ENCODE peak calls at places on chromosomes 5 and 9, in four cellular contexts. B is fibroblast of lung; F is CD8-positive, alpha-beta T cell; X is heart right ventricle. Q is an unnamed sample. For H3K27me3, the result is how much of the 10 kb centered on the place peaks cover.

GRCh38 chr5:136427421-136427820 is 62.1 kb upstream of the TRPC7 start:
- DNase-seq in X (no peak), B (no peak), F (no peak), Q (no peak)

GRCh38 chr5:134113908-134114875 is at the start of gene TCF7:
- DNase-seq in B (peak), X (peak), F (peak), Q (peak)

GRCh38 chr9:83449981-83450380 is 88.2 kb downstream of the FRMD3 start:
- DNase-seq in X (no peak), F (no peak), B (no peak), Q (no peak)

GRCh38 chr5:168291961-168292782 is 727 bp downstream of the WWC1 start:
- DNase-seq in X (no peak), F (no peak), B (peak), Q (no peak)

GRCh38 chr5:170411100-170411499 is 21.9 kb upstream of the KCNMB1 start:
- DNase-seq in F (no peak), X (no peak), B (no peak), Q (no peak)

GRCh38 chr9:82031538-82032280 is 43.1 kb downstream of the SPATA31D1 start:
- DNase-seq in X (peak), B (peak), F (no peak), Q (no peak)

GRCh38 chr9:30362368-30362767 is 2022.1 kb upstream of the ACO1 start:
- DNase-seq in B (no peak), F (no peak), X (no peak), Q (no peak)

GRCh38 chr5:148937830-148938534 is 111.6 kb downstream of the ADRB2 start:
- DNase-seq in X (no peak), F (no peak), B (no peak), Q (no peak)

GRCh38 chr5:138303365-138303764 is 28.2 kb downstream of the CDC25C start:
- DNase-seq in B (peak), X (no peak), F (no peak), Q (no peak)

GRCh38 chr5:154367101-154367500 is 78.7 kb upstream of the SAP30L start:
- DNase-seq in B (peak), F (no peak), X (no peak), Q (no peak)

GRCh38 chr5:59768204-59769040 is 125.1 kb downstream of the PDE4D start:
- DNase-seq in X (peak), F (no peak), B (peak), Q (peak)

GRCh38 chr5:84383816-84384603 is 670 bp downstream of the EDIL3 start:
- DNase-seq in X (no peak), F (no peak), B (peak), Q (no peak)

GRCh38 chr5:68529581-68529980 is 314.0 kb downstream of the PIK3R1 start:
- DNase-seq in B (no peak), X (no peak), F (no peak), Q (no peak)

DNA sequence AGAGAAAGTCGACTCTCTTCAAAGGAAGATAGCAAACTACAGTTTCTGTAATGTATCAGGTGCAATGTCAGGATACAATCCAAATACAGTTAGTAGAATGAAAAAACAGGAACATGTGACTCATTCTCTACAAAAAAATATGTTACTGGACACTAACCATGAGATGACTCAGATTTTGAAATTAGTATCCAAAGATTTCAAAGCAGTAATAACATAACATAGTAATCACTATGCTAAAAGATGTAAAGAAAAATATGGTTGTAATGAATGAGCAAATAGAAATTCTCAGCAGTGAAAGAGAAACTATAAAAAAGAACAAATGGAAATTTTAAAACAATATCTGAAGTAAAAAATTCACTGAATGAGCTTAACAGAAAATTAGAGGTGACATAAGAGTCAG is 42.3 kb downstream of the SHOC1 start:
- DNase-seq in F (no peak), X (no peak), B (peak), Q (no peak)
- H3K27me3 ChIP-seq in F (under half), X (under half), B (under half), Q (under half)

GRCh38 chr9:27432308-27432707 is 91.8 kb upstream of the IFNK start:
- DNase-seq in F (no peak), X (no peak), B (no peak), Q (no peak)

GRCh38 chr9:27429436-27429835 is 94.7 kb upstream of the IFNK start:
- DNase-seq in B (no peak), F (no peak), X (no peak), Q (no peak)

GRCh38 chr9:27431573-27431972 is 92.5 kb upstream of the IFNK start:
- DNase-seq in B (peak), F (no peak), X (no peak), Q (no peak)

GRCh38 chr9:27430754-27431540 is 93.1 kb upstream of the IFNK start:
- DNase-seq in B (no peak), F (no peak), X (no peak), Q (no peak)

DNA sequence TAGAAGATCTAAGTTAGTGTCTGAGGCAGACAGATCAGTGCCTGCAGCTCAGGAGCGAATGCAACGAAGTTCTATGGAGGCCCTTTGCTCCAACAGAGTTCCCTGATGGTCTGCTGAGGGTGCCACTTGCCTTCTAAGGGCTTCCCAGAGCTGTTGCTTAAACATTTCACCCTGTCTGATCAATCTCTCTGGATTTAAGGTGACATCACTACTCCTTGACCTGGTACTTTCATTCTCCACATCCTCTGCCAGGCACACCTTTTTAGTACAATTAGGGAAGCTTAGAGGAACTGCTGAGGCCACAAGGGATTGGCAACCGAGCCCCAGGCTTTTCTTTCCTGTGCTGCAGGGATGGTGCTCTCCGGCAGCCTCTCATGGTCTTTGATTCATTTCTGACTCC is 94.2 kb upstream of the IFNK start:
- DNase-seq in X (no peak), F (no peak), B (no peak), Q (no peak)
- TF ChIP-seq CTCF in X (no peak), F (no peak), B (no peak), Q (no peak)

DNA sequence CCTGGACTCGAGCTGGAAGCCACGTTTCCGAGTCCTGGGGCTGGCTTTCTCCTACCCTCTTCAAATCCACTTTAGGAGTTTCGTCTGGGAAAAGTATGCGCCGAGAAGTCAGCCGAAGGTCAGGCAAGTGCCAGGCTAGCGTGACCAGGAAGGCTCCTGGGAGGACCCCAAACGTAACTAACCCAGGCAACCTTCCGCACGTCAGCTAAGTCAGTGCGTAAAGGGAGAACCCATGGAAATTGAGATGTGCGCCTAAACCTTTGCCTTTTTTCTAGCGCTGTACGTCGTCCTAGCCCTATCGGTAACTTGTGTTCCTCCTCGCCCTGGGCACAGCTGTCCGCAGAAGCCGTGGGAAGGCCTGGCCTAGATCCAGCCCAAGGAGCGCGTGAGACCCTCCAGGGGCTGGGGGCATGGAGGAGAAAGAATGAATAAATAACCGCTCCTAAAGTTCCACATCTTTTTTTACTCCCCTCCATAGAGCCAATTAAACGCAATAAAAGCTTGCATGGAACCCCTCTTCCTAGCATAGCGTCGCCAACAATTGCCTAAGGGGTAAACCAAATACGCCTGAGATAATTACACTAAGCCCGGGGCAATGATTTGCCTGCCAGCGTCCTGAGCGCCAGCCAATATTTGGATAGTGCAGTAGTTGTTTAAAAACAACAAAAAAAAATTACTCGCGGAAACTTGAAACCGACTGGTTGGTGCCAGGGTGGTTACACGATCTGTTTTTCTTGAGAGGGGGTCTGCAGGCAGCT is 4.0 kb upstream of the FOXB2 start:
- DNase-seq in X (no peak), F (no peak), B (no peak), Q (peak)
- H3K27me3 ChIP-seq in X (half or more), F (under half), B (half or more), Q (half or more)

GRCh38 chr5:58138791-58139190 is 321.1 kb downstream of the PLK2 start:
- DNase-seq in B (no peak), F (no peak), X (no peak), Q (no peak)
- TF ChIP-seq CTCF in B (no peak), F (no peak), X (no peak), Q (no peak)

DNA sequence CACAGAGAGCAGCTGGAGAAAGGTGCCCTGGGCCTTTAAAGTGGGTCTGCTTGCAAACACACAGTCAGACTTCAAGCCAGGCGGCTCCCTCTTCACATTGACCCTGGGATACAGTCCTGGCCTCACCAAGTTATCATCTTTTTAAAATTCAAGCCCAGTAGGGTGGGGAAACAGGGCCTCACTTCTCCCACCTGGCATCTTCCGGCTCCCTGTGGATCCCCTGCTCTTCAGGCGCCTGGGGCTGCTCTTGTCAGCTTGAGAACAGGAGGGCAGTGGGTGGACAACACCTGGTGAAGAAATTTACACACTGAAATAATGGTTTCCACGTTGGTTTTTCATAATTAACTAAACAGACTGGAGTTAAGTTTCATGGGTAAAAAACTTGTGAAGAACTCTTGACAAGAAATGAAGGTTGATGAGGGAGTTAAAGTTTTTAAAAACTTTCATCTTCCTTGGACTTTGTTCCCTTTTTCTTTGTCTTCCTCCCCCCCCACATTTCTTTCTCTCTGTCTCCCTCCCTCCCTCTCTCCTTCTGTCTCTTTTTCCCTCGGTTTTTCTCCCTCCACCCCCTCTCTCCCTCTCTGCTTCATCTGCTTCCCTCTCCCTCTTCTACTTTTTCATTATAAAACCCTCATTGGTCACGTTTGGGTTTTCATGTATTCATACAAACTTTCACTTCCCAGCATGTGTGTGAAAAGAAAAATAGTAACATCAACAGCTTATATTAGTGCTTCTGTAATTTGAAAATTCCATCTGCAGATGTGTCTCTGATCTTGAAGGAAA is 219.6 kb downstream of the DMRT2 start:
- DNase-seq in B (no peak), X (no peak), F (no peak), Q (no peak)
- H3K27me3 ChIP-seq in B (under half), X (under half), F (under half), Q (under half)

DNA sequence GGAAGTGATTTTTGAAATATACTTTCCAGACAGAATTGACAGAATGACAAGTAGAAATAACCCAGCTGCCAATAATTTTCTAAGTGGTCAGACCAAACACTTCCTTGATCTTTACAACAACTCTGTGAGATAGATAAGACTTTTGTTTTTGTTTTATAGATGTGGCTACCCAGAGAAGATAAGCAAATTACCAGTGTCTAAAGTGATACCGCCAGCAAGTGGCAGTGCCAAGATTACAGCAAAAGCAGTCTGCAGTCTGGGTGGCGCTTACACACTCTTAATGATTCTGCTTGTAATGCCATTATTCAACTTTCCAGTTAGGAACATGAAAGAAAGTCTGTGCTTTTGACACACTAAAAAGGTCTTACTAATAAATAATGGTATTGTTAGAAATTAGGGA is 92.1 kb downstream of the HCN1 start:
- DNase-seq in B (no peak), X (no peak), F (no peak), Q (no peak)
- TF ChIP-seq CTCF in B (no peak), X (no peak), F (no peak), Q (no peak)

GRCh38 chr9:126647585-126648110 is 33.9 kb downstream of the LMX1B start:
- DNase-seq in X (no peak), B (no peak), F (no peak), Q (no peak)

GRCh38 chr9:126650830-126651341 is 37.2 kb downstream of the LMX1B start:
- DNase-seq in X (no peak), B (no peak), F (no peak), Q (no peak)

GRCh38 chr9:126650404-126650804 is 36.7 kb downstream of the LMX1B start:
- DNase-seq in F (no peak), X (no peak), B (no peak), Q (no peak)

GRCh38 chr9:126652140-126652558 is 38.4 kb downstream of the LMX1B start:
- DNase-seq in F (no peak), X (no peak), B (no peak), Q (no peak)

DNA sequence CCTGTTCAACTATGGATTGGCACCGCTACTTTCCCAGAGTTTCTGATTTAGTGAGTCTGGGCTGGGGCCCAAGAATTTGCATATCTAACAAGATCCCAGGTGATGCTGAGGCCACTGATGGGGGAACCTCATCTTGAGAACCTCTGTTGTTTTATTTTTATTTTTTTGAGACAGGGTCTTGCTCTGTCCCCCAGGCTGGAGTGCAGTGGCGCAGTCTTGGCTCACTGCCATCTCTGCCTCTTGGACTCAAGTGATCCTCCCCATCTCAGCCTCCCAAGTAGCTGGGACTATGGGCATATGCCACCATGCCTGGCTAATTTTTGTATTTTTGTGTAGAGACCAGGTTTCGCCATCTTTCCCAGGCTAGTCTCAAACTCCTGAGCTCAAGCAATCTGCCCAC is 35.7 kb downstream of the LMX1B start:
- DNase-seq in B (no peak), X (no peak), F (no peak), Q (no peak)
- H3K27me3 ChIP-seq in B (under half), X (under half), F (under half), Q (under half)

GRCh38 chr9:70616401-70617010 is 202.0 kb upstream of the KLF9 start:
- DNase-seq in F (no peak), B (no peak), X (no peak), Q (no peak)
- TF ChIP-seq CTCF in F (no peak), B (no peak), X (no peak), Q (no peak)

DNA sequence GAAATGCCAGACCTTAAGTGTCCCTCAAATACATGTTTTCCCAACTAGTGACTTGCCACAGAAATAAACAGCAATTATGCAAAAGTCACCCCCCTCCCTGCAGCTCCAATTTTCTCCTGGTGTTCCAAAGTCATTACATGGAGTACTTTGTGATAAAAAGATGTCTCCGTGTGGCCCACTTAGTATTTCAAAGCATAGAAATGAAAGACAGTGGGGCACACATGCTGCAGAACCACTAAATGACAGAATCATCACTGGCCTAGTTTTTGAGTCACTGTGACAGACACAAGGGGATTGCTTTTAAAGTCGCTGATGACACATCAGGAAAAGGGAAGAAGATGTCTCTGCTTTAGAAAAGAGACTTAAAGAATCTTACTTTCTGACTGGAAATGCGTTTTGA is 323.4 kb downstream of the PSAT1 start:
- DNase-seq in X (no peak), B (no peak), F (no peak), Q (no peak)
- H3K27me3 ChIP-seq in X (under half), B (under half), F (under half), Q (under half)

GRCh38 chr5:179908528-179908927 is 831 bp upstream of the TBC1D9B start:
- DNase-seq in B (no peak), F (no peak), X (no peak), Q (no peak)
- TF ChIP-seq CTCF in B (no peak), F (no peak), X (no peak), Q (no peak)

Q was measured in right atrium auricular region.